ENCODE peak calls at places on chromosomes 2 and 18, in four cellular contexts. J is HCT116, Q is K562, C is H1. W is an unnamed sample.

GRCh38 chr2:197952540-197953202 is 148.3 kb downstream of the PLCL1 start:
- DNase-seq in J (no peak), C (no peak), Q (no peak), W (peak)

GRCh38 chr18:74115046-74115445 is 32.6 kb downstream of the FBXO15 start:
- DNase-seq in C (no peak), Q (no peak), J (no peak), W (no peak)

GRCh38 chr2:196601430-196602306 is 37.8 kb upstream of the CCDC150 start:
- DNase-seq in J (peak), C (no peak), Q (peak), W (no peak)

GRCh38 chr18:67007085-67007484 is 403.2 kb upstream of the CDH19 start:
- DNase-seq in Q (no peak), C (no peak), J (no peak), W (no peak)

GRCh38 chr2:122960727-122961641 is 1064.1 kb upstream of the CNTNAP5 start:
- DNase-seq in J (no peak), C (no peak), Q (no peak), W (no peak)

GRCh38 chr2:237167038-237167437 is 81.3 kb downstream of the COPS8 start:
- DNase-seq in J (no peak), C (no peak), Q (no peak), W (no peak)

GRCh38 chr18:8188196-8188595 is 421.0 kb upstream of the RAB12 start:
- DNase-seq in Q (no peak), C (no peak), J (no peak), W (no peak)

GRCh38 chr2:121721926-121722325 is 14.7 kb downstream of the NIFK start:
- DNase-seq in J (no peak), Q (no peak), C (no peak), W (no peak)

GRCh38 chr2:195490304-195490703 is 166.7 kb upstream of the SLC39A10 start:
- DNase-seq in C (no peak), Q (no peak), J (no peak), W (no peak)

GRCh38 chr2:198857246-198857645 is 600.5 kb downstream of the SATB2 start:
- DNase-seq in C (no peak), J (no peak), Q (no peak), W (no peak)

GRCh38 chr2:58436842-58437241 is 195.7 kb upstream of the FANCL start:
- DNase-seq in Q (no peak), J (no peak), C (no peak), W (no peak)

GRCh38 chr2:136129601-136130000 is 11.7 kb upstream of the CXCR4 start:
- DNase-seq in J (no peak), Q (no peak), C (no peak), W (no peak)

GRCh38 chr2:43387092-43388062 is 161.0 kb upstream of the ZFP36L2 start:
- DNase-seq in C (no peak), J (no peak), Q (no peak), W (peak)

GRCh38 chr2:142037744-142038143 is 93.1 kb downstream of the LRP1B start:
- DNase-seq in J (no peak), Q (no peak), C (no peak), W (no peak)

GRCh38 chr2:177692042-177692823 is 299.7 kb downstream of the AGPS start:
- DNase-seq in C (no peak), Q (no peak), J (no peak), W (no peak)

GRCh38 chr2:105746177-105747080 is 1.7 kb downstream of the NCK2 start:
- DNase-seq in Q (peak), C (no peak), J (no peak), W (peak)

GRCh38 chr2:105747997-105748396 is 3.3 kb downstream of the NCK2 start:
- DNase-seq in J (no peak), Q (no peak), C (no peak), W (no peak)

GRCh38 chr2:105747254-105747909 is 2.7 kb downstream of the NCK2 start:
- DNase-seq in C (no peak), Q (no peak), J (no peak), W (no peak)

GRCh38 chr2:105744091-105744908 is 412 bp upstream of the NCK2 start:
- DNase-seq in C (no peak), Q (peak), J (no peak), W (no peak)

GRCh38 chr2:105744909-105745853 is at the start of gene NCK2:
- DNase-seq in Q (peak), J (no peak), C (no peak), W (no peak)
- TF ChIP-seq EGR1 in Q (no peak), J (no peak), C (no peak), W (no peak)

DNA sequence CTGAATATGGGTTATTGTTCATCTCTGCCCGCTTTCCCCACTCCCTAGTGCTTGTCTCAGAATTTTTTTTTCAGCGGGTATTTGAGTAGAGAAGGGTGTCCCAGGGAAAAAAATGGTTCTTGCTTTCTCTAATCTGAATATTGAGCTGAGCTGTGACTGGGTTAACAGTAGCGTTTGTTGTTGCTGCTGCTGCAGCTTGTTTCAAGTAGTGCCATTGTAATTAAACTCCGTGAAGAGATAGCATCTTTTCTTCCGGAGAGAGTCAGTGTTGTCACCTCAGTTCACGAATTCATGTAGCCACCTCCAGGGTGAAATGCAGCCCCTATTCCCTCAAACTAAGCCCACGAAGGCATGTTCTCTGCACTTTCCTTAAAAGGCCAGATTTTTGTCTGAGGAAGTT is 1.5 kb upstream of the AAK1 start:
- DNase-seq in Q (no peak), J (no peak), C (no peak), W (no peak)
- TF ChIP-seq EGR1 in Q (no peak), J (no peak), C (no peak), W (no peak)

GRCh38 chr2:55133467-55134315 is 83.4 kb upstream of the RTN4 start:
- DNase-seq in Q (peak), J (no peak), C (peak), W (peak)
- TF ChIP-seq EGR1 in Q (no peak), J (no peak), C (no peak), W (no peak)

GRCh38 chr18:7038330-7038846 is 79.2 kb downstream of the LAMA1 start:
- DNase-seq in C (peak), Q (peak), J (no peak), W (no peak)
- TF ChIP-seq EGR1 in C (no peak), Q (no peak), J (no peak), W (no peak)

GRCh38 chr2:7071916-7072556 is 154.8 kb downstream of the RNF144A start:
- DNase-seq in C (no peak), Q (no peak), J (no peak), W (no peak)

GRCh38 chr2:7075834-7076233 is 158.6 kb downstream of the RNF144A start:
- DNase-seq in J (no peak), C (no peak), Q (no peak), W (no peak)

GRCh38 chr2:7071137-7071536 is 153.9 kb downstream of the RNF144A start:
- DNase-seq in J (no peak), Q (no peak), C (no peak), W (no peak)

GRCh38 chr2:7070483-7070882 is 153.3 kb downstream of the RNF144A start:
- DNase-seq in J (no peak), C (no peak), Q (no peak), W (no peak)

DNA sequence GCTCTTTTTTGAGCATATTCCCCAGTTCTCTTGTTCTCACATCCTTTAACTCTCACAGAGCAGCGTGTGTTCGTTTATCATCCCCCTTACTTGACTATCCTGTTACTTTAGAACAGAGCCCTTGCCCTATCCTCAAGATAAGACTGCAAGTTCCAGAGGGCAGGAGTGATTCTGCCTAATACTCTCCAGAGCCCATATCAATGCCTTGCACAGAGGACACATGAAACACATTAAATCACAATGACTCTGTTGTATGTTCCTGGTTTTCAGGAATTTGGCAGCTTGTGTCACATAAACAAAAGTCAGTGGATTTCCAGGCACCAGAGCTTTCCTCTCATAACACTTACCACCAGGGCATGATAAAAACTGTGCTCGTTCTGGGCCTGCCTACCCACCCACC is 156.7 kb downstream of the RNF144A start:
- DNase-seq in Q (no peak), C (no peak), J (no peak), W (no peak)
- TF ChIP-seq EGR1 in Q (no peak), C (no peak), J (no peak), W (no peak)